ENCODE peak calls at places on chromosomes 11 and 22, in four cellular contexts. One of them, this sample, is unnamed.

GRCh38 chr11:12075822-12076821 is 34.3 kb upstream of the MICAL2 start:
- DNase-seq in HCT116: no peak
- DNase-seq in Peyer's patch: no peak
- DNase-seq in transverse colon: peak; percentile 46
- DNase-seq in this sample: no peak

GRCh38 chr11:28169816-28170215 is 61.6 kb downstream of the METTL15 start:
- DNase-seq in Peyer's patch: no peak
- DNase-seq in transverse colon: no peak
- DNase-seq in HCT116: no peak
- DNase-seq in this sample: no peak

GRCh38 chr11:33867566-33867965 is 24.3 kb downstream of the LMO2 start:
- DNase-seq in HCT116: no peak
- DNase-seq in transverse colon: no peak
- DNase-seq in Peyer's patch: no peak
- DNase-seq in this sample: no peak

GRCh38 chr11:29985248-29985647 is 31.6 kb downstream of the KCNA4 start:
- DNase-seq in HCT116: no peak
- DNase-seq in transverse colon: no peak
- DNase-seq in Peyer's patch: no peak
- DNase-seq in this sample: no peak

GRCh38 chr22:26303475-26303874 is 125.6 kb upstream of the ASPHD2 start:
- DNase-seq in transverse colon: no peak
- DNase-seq in HCT116: no peak
- DNase-seq in Peyer's patch: no peak
- DNase-seq in this sample: no peak

GRCh38 chr11:3121416-3121815 is 43.7 kb downstream of the OSBPL5 start:
- DNase-seq in HCT116: no peak
- DNase-seq in transverse colon: peak; percentile 6
- DNase-seq in Peyer's patch: no peak
- DNase-seq in this sample: peak; percentile 12

GRCh38 chr11:33185756-33186155 is 24.5 kb upstream of the CSTF3 start:
- DNase-seq in HCT116: no peak
- DNase-seq in transverse colon: no peak
- DNase-seq in Peyer's patch: no peak
- DNase-seq in this sample: no peak

GRCh38 chr11:34732831-34733230 is 111.9 kb downstream of the EHF start:
- DNase-seq in transverse colon: no peak
- DNase-seq in Peyer's patch: no peak
- DNase-seq in HCT116: no peak
- DNase-seq in this sample: no peak

GRCh38 chr11:75476716-75477613 is 44.0 kb upstream of the KLHL35 start:
- DNase-seq in transverse colon: no peak
- DNase-seq in Peyer's patch: no peak
- DNase-seq in HCT116: no peak
- DNase-seq in this sample: no peak

GRCh38 chr22:27080191-27080590 is 422.8 kb downstream of the MIAT start:
- DNase-seq in HCT116: no peak
- DNase-seq in Peyer's patch: no peak
- DNase-seq in transverse colon: no peak
- DNase-seq in this sample: no peak

GRCh38 chr22:35525687-35526332 is 14.8 kb upstream of the RASD2 start:
- DNase-seq in Peyer's patch: no peak
- DNase-seq in transverse colon: no peak
- DNase-seq in HCT116: no peak
- DNase-seq in this sample: no peak

GRCh38 chr11:67371549-67372231 is 1.7 kb downstream of the CLCF1 start:
- DNase-seq in HCT116: no peak
- DNase-seq in Peyer's patch: peak; percentile 62
- DNase-seq in transverse colon: no peak
- DNase-seq in this sample: no peak

GRCh38 chr11:62054484-62055121 is 69.2 kb upstream of the INCENP start:
- DNase-seq in transverse colon: peak; percentile 72
- DNase-seq in HCT116: peak; percentile 87
- DNase-seq in Peyer's patch: no peak
- DNase-seq in this sample: no peak

GRCh38 chr11:95143106-95143681 is 53.5 kb downstream of the ENDOD1 start:
- DNase-seq in HCT116: no peak
- DNase-seq in Peyer's patch: no peak
- DNase-seq in transverse colon: no peak
- DNase-seq in this sample: no peak

GRCh38 chr11:76838422-76839068 is 22.2 kb upstream of the ACER3 start:
- DNase-seq in transverse colon: no peak
- DNase-seq in Peyer's patch: no peak
- DNase-seq in HCT116: no peak
- DNase-seq in this sample: peak; percentile 14

GRCh38 chr11:963852-964251 is 38.2 kb downstream of the AP2A2 start:
- DNase-seq in Peyer's patch: no peak
- DNase-seq in transverse colon: no peak
- DNase-seq in HCT116: no peak
- DNase-seq in this sample: no peak

GRCh38 chr11:128632151-128632791 is 44.9 kb upstream of the ETS1 start:
- DNase-seq in Peyer's patch: no peak
- DNase-seq in transverse colon: peak; percentile 43
- DNase-seq in HCT116: peak; percentile 19
- DNase-seq in this sample: peak; percentile 62

GRCh38 chr11:78406568-78407196 is 10.9 kb downstream of the GAB2 start:
- DNase-seq in Peyer's patch: no peak
- DNase-seq in HCT116: no peak
- DNase-seq in transverse colon: no peak
- DNase-seq in this sample: no peak

GRCh38 chr11:75815345-75815983 is 454 bp downstream of the UVRAG start:
- DNase-seq in HCT116: no peak
- DNase-seq in Peyer's patch: peak; percentile 40
- DNase-seq in transverse colon: peak; percentile 46
- DNase-seq in this sample: peak; percentile 56

GRCh38 chr11:117437791-117438130 is 110.1 kb downstream of the CEP164 start:
- DNase-seq in Peyer's patch: no peak
- DNase-seq in HCT116: no peak
- DNase-seq in transverse colon: no peak
- DNase-seq in this sample: no peak

GRCh38 chr11:58301576-58301975 is 33.5 kb upstream of the OR10W1 start:
- DNase-seq in transverse colon: no peak
- DNase-seq in HCT116: no peak
- DNase-seq in Peyer's patch: no peak
- DNase-seq in this sample: no peak

GRCh38 chr11:15972838-15973237 is 383.5 kb downstream of the SOX6 start:
- DNase-seq in Peyer's patch: no peak
- DNase-seq in HCT116: no peak
- DNase-seq in transverse colon: no peak
- DNase-seq in this sample: no peak

GRCh38 chr22:18057568-18058209 is 20.1 kb upstream of the PEX26 start:
- DNase-seq in HCT116: peak; percentile 61
- DNase-seq in Peyer's patch: peak; percentile 90
- DNase-seq in transverse colon: peak; percentile 74
- DNase-seq in this sample: peak; percentile 82

GRCh38 chr22:26502688-26503561 is 9.3 kb downstream of the TFIP11 start:
- DNase-seq in HCT116: no peak
- DNase-seq in transverse colon: peak; percentile 55
- DNase-seq in Peyer's patch: peak; percentile 60
- DNase-seq in this sample: no peak

GRCh38 chr11:12813371-12814225 is 139.4 kb downstream of the TEAD1 start:
- DNase-seq in HCT116: no peak
- DNase-seq in transverse colon: peak; percentile 38
- DNase-seq in Peyer's patch: no peak
- DNase-seq in this sample: peak; percentile 76

GRCh38 chr11:72228229-72228843 is 3.8 kb downstream of the INPPL1 start:
- DNase-seq in Peyer's patch: no peak
- DNase-seq in transverse colon: no peak
- DNase-seq in HCT116: no peak
- DNase-seq in this sample: no peak

GRCh38 chr22:23823331-23823791 is 15.4 kb downstream of the DERL3 start:
- DNase-seq in transverse colon: no peak
- DNase-seq in HCT116: no peak
- DNase-seq in Peyer's patch: no peak
- DNase-seq in this sample: peak; percentile 24

GRCh38 chr11:122334546-122335375 is 218.7 kb upstream of the BLID start:
- DNase-seq in Peyer's patch: no peak
- DNase-seq in HCT116: no peak
- DNase-seq in transverse colon: no peak
- DNase-seq in this sample: no peak

GRCh38 chr11:122333476-122333875 is 217.5 kb upstream of the BLID start:
- DNase-seq in HCT116: no peak
- DNase-seq in transverse colon: no peak
- DNase-seq in Peyer's patch: no peak
- DNase-seq in this sample: no peak

GRCh38 chr11:122327528-122327927 is 211.5 kb upstream of the BLID start:
- DNase-seq in transverse colon: no peak
- DNase-seq in Peyer's patch: no peak
- DNase-seq in HCT116: no peak
- DNase-seq in this sample: no peak

GRCh38 chr11:122330466-122330865 is 214.5 kb upstream of the BLID start:
- DNase-seq in HCT116: no peak
- DNase-seq in transverse colon: no peak
- DNase-seq in Peyer's patch: no peak
- DNase-seq in this sample: no peak
- TF ChIP-seq POLR2A in HCT116: no peak
- TF ChIP-seq POLR2A in transverse colon: no peak
- TF ChIP-seq POLR2A in Peyer's patch: no peak
- TF ChIP-seq POLR2A in this sample: no peak

DNA sequence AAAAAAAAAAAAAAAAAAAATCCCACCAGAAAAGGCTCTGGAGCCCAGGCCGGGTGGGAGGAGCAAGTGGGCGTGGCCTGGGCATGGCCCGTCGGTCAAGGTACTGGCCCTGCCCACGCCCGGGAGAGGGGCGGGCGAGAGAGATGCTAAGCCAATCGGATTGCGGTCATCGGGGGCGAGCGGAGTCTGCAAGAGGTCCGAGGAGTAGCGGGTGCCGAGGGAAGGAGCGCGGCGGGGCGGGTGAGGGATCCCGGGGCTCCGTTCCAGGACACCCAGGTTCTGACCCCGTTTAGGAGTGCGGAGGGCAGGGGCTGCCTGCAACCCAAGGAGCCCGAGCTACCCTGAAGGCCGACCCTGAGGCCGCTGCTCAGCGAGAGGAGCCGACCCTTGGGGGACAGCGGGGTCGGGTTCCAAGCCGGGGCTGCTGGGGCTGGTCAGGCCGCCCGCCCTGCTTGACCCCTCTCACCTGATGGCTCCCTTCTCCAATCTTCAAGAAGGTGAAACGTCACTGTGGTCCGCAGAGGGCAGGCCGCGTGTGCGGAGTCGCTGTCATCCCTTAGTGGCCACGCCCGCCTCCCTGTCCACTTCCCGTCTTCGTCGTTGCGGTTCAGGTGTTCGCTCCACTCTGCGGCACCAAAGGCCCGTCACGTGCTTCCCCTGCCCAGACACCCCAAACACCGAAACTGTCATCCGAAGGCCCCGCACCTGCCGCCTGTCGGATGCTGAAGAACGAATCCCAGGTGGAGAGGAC is 11.1 kb upstream of the TAB1 start:
- DNase-seq in Peyer's patch: peak; percentile 93
- DNase-seq in transverse colon: peak; percentile 84
- DNase-seq in HCT116: peak; percentile 56
- DNase-seq in this sample: peak; percentile 92
- H3K4me3 ChIP-seq in Peyer's patch: peak overlapping the region; percentile 20
- H3K4me3 ChIP-seq in transverse colon: peak overlapping the region; percentile 31
- H3K4me3 ChIP-seq in HCT116: peak overlapping the region; percentile 46
- H3K4me3 ChIP-seq in this sample: peak overlapping the region; percentile 48

DNA sequence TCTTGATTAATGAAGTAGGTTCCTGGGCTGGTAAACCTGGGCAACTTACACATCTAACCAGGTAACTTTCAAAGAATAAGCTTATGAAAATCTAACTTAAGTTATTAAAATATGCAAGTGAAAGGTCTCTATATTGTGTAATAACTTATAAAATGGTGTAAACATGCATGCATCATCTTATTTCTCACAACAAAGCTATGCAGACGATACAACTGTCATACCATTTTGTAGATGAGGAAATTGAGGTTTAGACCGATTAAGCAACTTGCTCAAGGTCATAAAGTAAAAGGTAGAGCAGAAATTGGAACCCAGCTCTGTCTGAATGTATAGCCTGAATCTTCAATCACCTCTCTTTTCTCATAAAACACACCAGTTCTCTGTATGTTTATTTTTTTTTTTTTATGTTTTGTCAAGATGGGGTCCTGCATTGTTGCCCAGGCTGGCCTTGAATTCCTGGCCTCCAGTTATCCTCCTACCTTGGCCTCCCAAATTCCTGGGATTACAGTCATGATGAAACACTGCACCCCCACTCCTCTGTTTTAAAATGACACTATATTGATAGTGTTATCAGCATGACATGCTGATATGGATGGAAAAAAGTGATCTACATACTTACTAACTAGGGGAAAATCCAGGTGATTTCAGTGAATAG is 109.6 kb downstream of the SGSM3 start:
- DNase-seq in HCT116: no peak
- DNase-seq in Peyer's patch: no peak
- DNase-seq in transverse colon: no peak
- DNase-seq in this sample: no peak
- H3K27ac ChIP-seq in HCT116: no peak overlapping the region
- H3K27ac ChIP-seq in Peyer's patch: no peak overlapping the region
- H3K27ac ChIP-seq in transverse colon: no peak overlapping the region
- H3K27ac ChIP-seq in this sample: no peak overlapping the region

GRCh38 chr22:19479358-19480172 is at the start of gene CDC45:
- DNase-seq in transverse colon: peak; percentile 97
- DNase-seq in HCT116: peak; percentile 96
- DNase-seq in Peyer's patch: peak; percentile 95
- DNase-seq in this sample: peak; percentile 94

GRCh38 chr22:19480173-19480568 is 451 bp downstream of the CDC45 start:
- DNase-seq in transverse colon: no peak
- DNase-seq in HCT116: no peak
- DNase-seq in Peyer's patch: no peak
- DNase-seq in this sample: no peak

GRCh38 chr22:19478086-19478392 is 954 bp downstream of the UFD1 start:
- DNase-seq in Peyer's patch: no peak
- DNase-seq in transverse colon: no peak
- DNase-seq in HCT116: no peak
- DNase-seq in this sample: no peak

GRCh38 chr22:19477321-19478085 is 1.5 kb downstream of the UFD1 start:
- DNase-seq in Peyer's patch: no peak
- DNase-seq in transverse colon: no peak
- DNase-seq in HCT116: no peak
- DNase-seq in this sample: no peak

DNA sequence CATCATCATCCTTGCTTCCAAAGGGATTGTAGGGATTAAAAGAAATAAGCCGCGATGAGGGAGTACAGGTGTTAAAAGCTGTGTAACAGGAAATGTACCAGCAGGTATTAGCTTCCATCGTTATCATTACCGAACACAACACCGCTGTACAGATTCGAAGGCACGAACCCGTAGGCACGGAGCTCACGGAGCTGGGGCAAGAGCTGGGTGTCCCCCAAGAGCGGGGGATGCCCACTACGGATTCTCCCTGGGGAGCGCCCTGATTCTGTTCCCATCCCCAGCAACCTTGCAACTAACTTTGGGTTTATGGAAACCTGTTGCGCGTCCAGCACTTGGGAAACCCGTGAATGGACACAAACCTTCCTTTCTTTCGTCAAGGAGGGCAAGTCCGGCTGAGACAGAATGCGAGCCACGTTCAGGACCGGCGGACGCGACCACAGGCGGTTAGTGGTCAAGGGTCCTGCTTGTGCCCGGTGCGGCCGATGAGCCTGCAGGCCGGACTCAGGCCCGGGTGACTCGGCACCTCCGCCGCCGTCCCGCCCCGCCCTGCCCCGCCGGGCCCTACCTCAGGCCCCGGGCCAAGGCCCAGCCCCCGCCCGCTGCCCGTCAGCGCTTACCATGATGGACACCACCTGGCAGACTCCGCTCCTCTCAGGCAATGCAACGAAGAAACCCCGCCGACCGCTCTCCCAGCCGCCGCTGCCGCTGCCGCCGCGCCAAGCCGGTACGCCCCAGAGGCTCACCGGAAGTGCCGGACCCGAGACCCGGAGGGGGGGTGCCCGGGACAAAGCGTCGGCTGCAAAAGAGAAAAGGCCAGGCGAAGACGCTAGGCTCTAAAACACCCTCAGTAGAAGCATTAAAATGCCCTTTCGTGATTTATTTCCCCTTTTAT is at the start of gene UFD1:
- DNase-seq in transverse colon: peak; percentile 86
- DNase-seq in HCT116: no peak
- DNase-seq in Peyer's patch: peak; percentile 64
- DNase-seq in this sample: peak; percentile 90
- TF ChIP-seq POLR2A in transverse colon: peak; percentile 58
- TF ChIP-seq POLR2A in HCT116: no peak
- TF ChIP-seq POLR2A in Peyer's patch: no peak
- TF ChIP-seq POLR2A in this sample: no peak

This sample was measured in ovary.